ENCODE peak calls at places on chromosomes 16 and 17, in ten cellular contexts. J is neural progenitor cell; V is NCI-H446; A is EL; U is Daoy; O is naive thymus-derived CD4-positive, alpha-beta T cell; Z is HuH-7.5; G is foreskin fibroblast; B is stimulated activated CD8-positive, alpha-beta memory T cell treated with anti-CD3 and anti-CD28 coated beads, Interleukin-4, amount 100 ng/mL, for 4 hours; P is activated CD4-positive, CD25-positive, alpha-beta regulatory T cell. D is an unnamed sample.
A peak's percentile ranks its signal among the peaks of the same experiment; 100 is the strongest.

GRCh38 chr16:79600636-79601091 is at the start of gene MAF:
- DNase-seq in J (peak; percentile 95), U (peak; percentile 90), Z (peak; percentile 98), G (peak; percentile 68), O (peak; percentile 78), P (peak; percentile 72), A (peak; percentile 47), V (no peak), B (peak; percentile 72), D (peak; percentile 23)

GRCh38 chr17:10612957-10613744 is 44.0 kb downstream of the MYH3 start:
- DNase-seq in Z (no peak), B (no peak), J (no peak), G (peak; percentile 6), U (no peak), O (no peak), A (peak; percentile 79), P (no peak), V (no peak), D (no peak)

GRCh38 chr17:6098050-6098449 is 27.9 kb downstream of the WSCD1 start:
- DNase-seq in A (no peak), B (no peak), J (no peak), U (no peak), Z (no peak), G (no peak), V (no peak), P (no peak), O (no peak), D (no peak)

GRCh38 chr17:40451420-40451819 is 8.2 kb downstream of the IGFBP4 start:
- DNase-seq in Z (no peak), U (no peak), O (no peak), B (no peak), A (peak; percentile 75), J (no peak), V (no peak), P (no peak), G (peak; percentile 93), D (no peak)

GRCh38 chr17:39304188-39304587 is 78.4 kb upstream of the STAC2 start:
- DNase-seq in O (no peak), A (no peak), P (no peak), G (no peak), V (no peak), Z (no peak), U (no peak), B (no peak), J (no peak), D (no peak)

GRCh38 chr16:54334208-54334607 is 47.6 kb upstream of the IRX3 start:
- DNase-seq in O (no peak), J (no peak), A (no peak), G (no peak), U (no peak), Z (no peak), V (no peak), B (no peak), P (no peak), D (no peak)

GRCh38 chr17:50212121-50212843 is 10.9 kb upstream of the COL1A1 start:
- DNase-seq in P (no peak), O (no peak), A (peak; percentile 87), Z (no peak), U (peak; percentile 78), V (no peak), B (no peak), G (peak; percentile 87), J (no peak), D (no peak)

GRCh38 chr17:67415291-67415690 is 38.2 kb downstream of the PITPNC1 start:
- DNase-seq in V (no peak), G (no peak), A (no peak), O (no peak), B (no peak), U (no peak), P (no peak), Z (no peak), J (no peak), D (no peak)

GRCh38 chr16:30139895-30140481 is 17.0 kb upstream of the MAPK3 start:
- DNase-seq in U (no peak), G (no peak), Z (peak; percentile 41), P (no peak), A (no peak), J (no peak), V (no peak), B (no peak), O (no peak), D (no peak)

GRCh38 chr16:58024673-58025350 is 742 bp upstream of the MMP15 start:
- DNase-seq in J (peak; percentile 70), Z (peak; percentile 89), U (no peak), P (no peak), B (no peak), O (peak; percentile 25), V (no peak), A (no peak), G (no peak), D (no peak)

GRCh38 chr17:19003966-19004600 is 481 bp downstream of the FAM83G start:
- DNase-seq in U (peak; percentile 65), V (no peak), P (no peak), A (peak; percentile 71), B (peak; percentile 46), J (peak; percentile 70), O (no peak), G (no peak), Z (peak; percentile 56), D (peak; percentile 11)

GRCh38 chr16:68346892-68347480 is 36.2 kb downstream of the PRMT7 start:
- DNase-seq in O (no peak), Z (no peak), A (no peak), V (no peak), P (no peak), B (no peak), U (no peak), J (no peak), G (no peak), D (no peak)

GRCh38 chr16:89089142-89089541 is 4.5 kb upstream of the ACSF3 start:
- DNase-seq in J (peak; percentile 40), A (no peak), U (no peak), P (no peak), B (no peak), V (no peak), G (no peak), Z (no peak), O (no peak), D (no peak)

GRCh38 chr16:4089811-4090293 is 26.4 kb downstream of the ADCY9 start:
- DNase-seq in O (no peak), Z (no peak), G (no peak), P (no peak), V (no peak), J (peak; percentile 41), A (no peak), B (no peak), U (no peak), D (no peak)

GRCh38 chr16:18788828-18789514 is 1.2 kb downstream of the RPS15A start:
- DNase-seq in A (no peak), O (no peak), Z (no peak), J (no peak), P (no peak), B (no peak), G (no peak), V (no peak), U (no peak), D (no peak)

GRCh38 chr17:36918260-36918691 is 19.0 kb upstream of the LHX1 start:
- DNase-seq in A (peak; percentile 46), Z (no peak), G (no peak), U (peak; percentile 73), J (peak; percentile 57), B (no peak), P (no peak), O (no peak), V (no peak), D (no peak)

GRCh38 chr17:57823469-57824401 is 26.1 kb downstream of the MRPS23 start:
- DNase-seq in G (no peak), V (no peak), A (no peak), U (no peak), J (peak; percentile 32), O (no peak), Z (no peak), B (no peak), P (no peak), D (no peak)

D was measured in activated naive CD8-positive, alpha-beta T cell treated with anti-CD3 and anti-CD28 coated beads, Interleukin-2, amount 50 U/mL, for 16 hours.